ENCODE peak calls at places on chromosomes 3 and 15, in four cellular contexts. D is naive thymus-derived CD8-positive, alpha-beta T cell; H is activated gamma-delta T cell treated with Interleukin-2 at 50 U/mL for 16 hours; F is body of pancreas. C is an unnamed sample.

GRCh38 chr3:34919025-34919424 is 720.3 kb upstream of the ARPP21 start:
- DNase-seq in H (no peak), D (no peak), F (no peak), C (no peak)

GRCh38 chr3:106542101-106542769 is 673.4 kb upstream of the CBLB start:
- DNase-seq in H (no peak), D (no peak), F (no peak), C (no peak)

GRCh38 chr3:122324871-122325323 is at the start of gene CSTA:
- DNase-seq in H (no peak), D (no peak), F (no peak), C (no peak)

GRCh38 chr3:119990888-119991287 is 103.4 kb downstream of the GSK3B start:
- DNase-seq in H (no peak), F (no peak), D (no peak), C (no peak)

GRCh38 chr15:42402806-42403205 is 43.5 kb downstream of the CAPN3 start:
- DNase-seq in D (no peak), F (no peak), H (no peak), C (no peak)

GRCh38 chr3:58049143-58049785 is 41.0 kb downstream of the FLNB start:
- DNase-seq in D (no peak), F (peak), H (no peak), C (no peak)

GRCh38 chr3:107142786-107143185 is 234.5 kb upstream of the CCDC54 start:
- DNase-seq in F (no peak), H (no peak), D (no peak), C (no peak)

GRCh38 chr3:155243512-155243921 is 50.0 kb downstream of the STRIT1 start:
- DNase-seq in H (no peak), F (no peak), D (no peak), C (no peak)

GRCh38 chr15:98304366-98304765 is 343.9 kb downstream of the ARRDC4 start:
- DNase-seq in F (no peak), D (no peak), H (no peak), C (no peak)

GRCh38 chr3:134711284-134711683 is 60.5 kb upstream of the KY start:
- DNase-seq in D (no peak), H (no peak), F (no peak), C (no peak)

GRCh38 chr3:171770689-171771620 is 39.3 kb downstream of the PLD1 start:
- DNase-seq in H (no peak), F (peak), D (no peak), C (no peak)

GRCh38 chr3:77038928-77039605 is 832 bp upstream of the ROBO2 start:
- DNase-seq in F (no peak), D (no peak), H (no peak), C (no peak)

GRCh38 chr3:126982125-126982521 is 792 bp upstream of the PLXNA1 start:
- DNase-seq in F (no peak), H (peak), D (no peak), C (no peak)

GRCh38 chr3:111726788-111727305 is 131.7 kb upstream of the ZBED2 start:
- DNase-seq in F (no peak), D (no peak), H (no peak), C (no peak)

GRCh38 chr3:58563386-58564035 is 13.7 kb downstream of the FAM107A start:
- DNase-seq in H (no peak), F (no peak), D (no peak), C (peak)

C was measured in chondrocyte.